ENCODE peak calls at places on chromosomes 1 and 21, in five cellular contexts. R is lower lobe of right lung, Z is AG08395, I is nephron progenitor cell, O is Kasumi-1. D is an unnamed sample.

GRCh38 chr1:197469620-197470210 is 201.7 kb downstream of the CRB1 start:
- DNase-seq in R (no peak), Z (no peak), I (no peak), O (peak), D (no peak)

GRCh38 chr1:248627971-248628844 is 6.7 kb downstream of the OR2T11 start:
- DNase-seq in R (no peak), Z (no peak), I (no peak), O (no peak), D (no peak)

GRCh38 chr21:33643658-33644311 is 1.5 kb downstream of the ITSN1 start:
- DNase-seq in R (no peak), Z (peak), I (peak), O (no peak), D (no peak)

GRCh38 chr21:40846566-40847411 is at the start of gene DSCAM:
- DNase-seq in R (no peak), Z (no peak), I (peak), O (no peak), D (no peak)

GRCh38 chr1:61120998-61121397 is 38.6 kb downstream of the NFIA start:
- DNase-seq in R (no peak), Z (peak), I (no peak), O (no peak), D (no peak)

GRCh38 chr1:1599030-1599916 is 662 bp downstream of the FNDC10 start:
- DNase-seq in R (peak), Z (peak), I (peak), O (peak), D (no peak)

GRCh38 chr1:188761226-188761625 is 1716.4 kb downstream of the BRINP3 start:
- DNase-seq in R (no peak), Z (no peak), I (no peak), O (no peak), D (no peak)

GRCh38 chr1:31753623-31754349 is 10.4 kb downstream of the ADGRB2 start:
- DNase-seq in R (no peak), Z (peak), I (no peak), O (no peak), D (no peak)

GRCh38 chr1:156504062-156504813 is 3.7 kb upstream of the MEF2D start:
- DNase-seq in R (no peak), Z (no peak), I (no peak), O (no peak), D (no peak)

GRCh38 chr1:221989741-221990140 is 247.9 kb upstream of the DUSP10 start:
- DNase-seq in R (no peak), Z (no peak), I (no peak), O (no peak), D (no peak)

GRCh38 chr1:44002165-44002564 is 10.8 kb downstream of the CCDC24 start:
- DNase-seq in R (no peak), Z (no peak), I (no peak), O (no peak), D (no peak)

GRCh38 chr21:45288441-45288841 is 746 bp upstream of the POFUT2 start:
- DNase-seq in R (no peak), Z (no peak), I (no peak), O (no peak), D (no peak)

GRCh38 chr1:14881775-14882672 is 271.5 kb upstream of the TMEM51 start:
- DNase-seq in R (no peak), Z (no peak), I (no peak), O (no peak), D (no peak)

GRCh38 chr1:119510046-119510445 is 3.0 kb downstream of the HSD3B1 start:
- DNase-seq in R (no peak), Z (no peak), I (no peak), O (no peak), D (no peak)